ENCODE peak calls at places on chromosomes 6 and 20, in ten cellular contexts. One of them, this sample, is unnamed.

GRCh38 chr6:157879873-157880254 is 56.8 kb downstream of the SNX9 start:
- DNase-seq in T-helper 2 cell: no peak
- DNase-seq in GM18507: no peak
- DNase-seq in ovary: no peak
- DNase-seq in SK-N-SH: no peak
- DNase-seq in GM12865: peak
- DNase-seq in neural crest cell: no peak
- DNase-seq in foreskin fibroblast: no peak
- DNase-seq in T-helper 17 cell: no peak
- DNase-seq in WTC11: no peak
- DNase-seq in this sample: no peak

GRCh38 chr20:57790176-57790575 is 80.4 kb upstream of the PMEPA1 start:
- DNase-seq in T-helper 2 cell: no peak
- DNase-seq in GM18507: no peak
- DNase-seq in ovary: no peak
- DNase-seq in SK-N-SH: no peak
- DNase-seq in GM12865: no peak
- DNase-seq in neural crest cell: no peak
- DNase-seq in foreskin fibroblast: no peak
- DNase-seq in T-helper 17 cell: no peak
- DNase-seq in WTC11: no peak
- DNase-seq in this sample: no peak

GRCh38 chr6:155472886-155473285 is 17.2 kb upstream of the NOX3 start:
- DNase-seq in T-helper 2 cell: no peak
- DNase-seq in GM18507: no peak
- DNase-seq in ovary: no peak
- DNase-seq in SK-N-SH: no peak
- DNase-seq in GM12865: no peak
- DNase-seq in neural crest cell: no peak
- DNase-seq in foreskin fibroblast: no peak
- DNase-seq in T-helper 17 cell: no peak
- DNase-seq in WTC11: no peak
- DNase-seq in this sample: no peak

GRCh38 chr6:160121981-160122380 is 366 bp downstream of the SLC22A1 start:
- DNase-seq in T-helper 2 cell: no peak
- DNase-seq in GM18507: no peak
- DNase-seq in ovary: no peak
- DNase-seq in SK-N-SH: no peak
- DNase-seq in GM12865: no peak
- DNase-seq in neural crest cell: no peak
- DNase-seq in foreskin fibroblast: no peak
- DNase-seq in T-helper 17 cell: no peak
- DNase-seq in WTC11: no peak
- DNase-seq in this sample: no peak

GRCh38 chr20:24779166-24779565 is 169.9 kb upstream of the CST7 start:
- DNase-seq in T-helper 2 cell: no peak
- DNase-seq in GM18507: no peak
- DNase-seq in ovary: no peak
- DNase-seq in SK-N-SH: no peak
- DNase-seq in GM12865: no peak
- DNase-seq in neural crest cell: no peak
- DNase-seq in foreskin fibroblast: no peak
- DNase-seq in T-helper 17 cell: no peak
- DNase-seq in WTC11: no peak
- DNase-seq in this sample: no peak

GRCh38 chr20:62208061-62208804 is 11.8 kb downstream of the HRH3 start:
- DNase-seq in T-helper 2 cell: no peak
- DNase-seq in GM18507: no peak
- DNase-seq in ovary: no peak
- DNase-seq in SK-N-SH: no peak
- DNase-seq in GM12865: no peak
- DNase-seq in neural crest cell: no peak
- DNase-seq in foreskin fibroblast: no peak
- DNase-seq in T-helper 17 cell: no peak
- DNase-seq in WTC11: no peak
- DNase-seq in this sample: no peak

GRCh38 chr6:110682460-110682853 is 132.8 kb downstream of the CDK19 start:
- DNase-seq in T-helper 2 cell: peak
- DNase-seq in GM18507: peak
- DNase-seq in ovary: peak
- DNase-seq in SK-N-SH: peak
- DNase-seq in GM12865: peak
- DNase-seq in neural crest cell: peak
- DNase-seq in foreskin fibroblast: peak
- DNase-seq in T-helper 17 cell: no peak
- DNase-seq in WTC11: peak
- DNase-seq in this sample: peak

GRCh38 chr6:84411060-84411629 is 183.7 kb upstream of the CEP162 start:
- DNase-seq in T-helper 2 cell: no peak
- DNase-seq in GM18507: no peak
- DNase-seq in ovary: no peak
- DNase-seq in SK-N-SH: no peak
- DNase-seq in GM12865: no peak
- DNase-seq in neural crest cell: no peak
- DNase-seq in foreskin fibroblast: peak
- DNase-seq in T-helper 17 cell: no peak
- DNase-seq in WTC11: no peak
- DNase-seq in this sample: no peak

GRCh38 chr6:83884523-83884922 is 25.0 kb downstream of the CYB5R4 start:
- DNase-seq in T-helper 2 cell: no peak
- DNase-seq in GM18507: peak
- DNase-seq in ovary: no peak
- DNase-seq in SK-N-SH: peak
- DNase-seq in GM12865: peak
- DNase-seq in neural crest cell: no peak
- DNase-seq in foreskin fibroblast: peak
- DNase-seq in T-helper 17 cell: no peak
- DNase-seq in WTC11: no peak
- DNase-seq in this sample: no peak

GRCh38 chr6:105374010-105374420 is 28.9 kb downstream of the PREP start:
- DNase-seq in T-helper 2 cell: no peak
- DNase-seq in GM18507: no peak
- DNase-seq in ovary: no peak
- DNase-seq in SK-N-SH: no peak
- DNase-seq in GM12865: no peak
- DNase-seq in neural crest cell: no peak
- DNase-seq in foreskin fibroblast: peak
- DNase-seq in T-helper 17 cell: no peak
- DNase-seq in WTC11: no peak
- DNase-seq in this sample: no peak

GRCh38 chr20:14555676-14556075 is 218.3 kb upstream of the FLRT3 start:
- DNase-seq in T-helper 2 cell: no peak
- DNase-seq in GM18507: no peak
- DNase-seq in ovary: no peak
- DNase-seq in SK-N-SH: no peak
- DNase-seq in GM12865: no peak
- DNase-seq in neural crest cell: no peak
- DNase-seq in foreskin fibroblast: no peak
- DNase-seq in T-helper 17 cell: no peak
- DNase-seq in WTC11: no peak
- DNase-seq in this sample: no peak

GRCh38 chr6:116624036-116624805 is 7.9 kb downstream of the RSPH4A start:
- DNase-seq in T-helper 2 cell: no peak
- DNase-seq in GM18507: no peak
- DNase-seq in ovary: no peak
- DNase-seq in SK-N-SH: no peak
- DNase-seq in GM12865: no peak
- DNase-seq in neural crest cell: no peak
- DNase-seq in foreskin fibroblast: no peak
- DNase-seq in T-helper 17 cell: no peak
- DNase-seq in WTC11: no peak
- DNase-seq in this sample: no peak

GRCh38 chr20:44961868-44962267 is 1.7 kb upstream of the TOMM34 start:
- DNase-seq in T-helper 2 cell: no peak
- DNase-seq in GM18507: no peak
- DNase-seq in ovary: no peak
- DNase-seq in SK-N-SH: peak
- DNase-seq in GM12865: no peak
- DNase-seq in neural crest cell: no peak
- DNase-seq in foreskin fibroblast: peak
- DNase-seq in T-helper 17 cell: no peak
- DNase-seq in WTC11: no peak
- DNase-seq in this sample: peak

GRCh38 chr6:161195418-161195817 is 78.4 kb downstream of the AGPAT4 start:
- DNase-seq in T-helper 2 cell: no peak
- DNase-seq in GM18507: no peak
- DNase-seq in ovary: no peak
- DNase-seq in SK-N-SH: no peak
- DNase-seq in GM12865: no peak
- DNase-seq in neural crest cell: no peak
- DNase-seq in foreskin fibroblast: no peak
- DNase-seq in T-helper 17 cell: no peak
- DNase-seq in WTC11: no peak
- DNase-seq in this sample: no peak

GRCh38 chr6:131136021-131136847 is 967 bp downstream of the AKAP7 start:
- DNase-seq in T-helper 2 cell: no peak
- DNase-seq in GM18507: no peak
- DNase-seq in ovary: no peak
- DNase-seq in SK-N-SH: no peak
- DNase-seq in GM12865: no peak
- DNase-seq in neural crest cell: no peak
- DNase-seq in foreskin fibroblast: peak
- DNase-seq in T-helper 17 cell: no peak
- DNase-seq in WTC11: no peak
- DNase-seq in this sample: no peak

GRCh38 chr6:130394238-130394637 is 28.4 kb downstream of the TMEM200A start:
- DNase-seq in T-helper 2 cell: no peak
- DNase-seq in GM18507: no peak
- DNase-seq in ovary: no peak
- DNase-seq in SK-N-SH: no peak
- DNase-seq in GM12865: no peak
- DNase-seq in neural crest cell: no peak
- DNase-seq in foreskin fibroblast: no peak
- DNase-seq in T-helper 17 cell: no peak
- DNase-seq in WTC11: no peak
- DNase-seq in this sample: no peak

GRCh38 chr20:46434597-46434996 is 28.2 kb upstream of the ELMO2 start:
- DNase-seq in T-helper 2 cell: no peak
- DNase-seq in GM18507: no peak
- DNase-seq in ovary: no peak
- DNase-seq in SK-N-SH: peak
- DNase-seq in GM12865: no peak
- DNase-seq in neural crest cell: no peak
- DNase-seq in foreskin fibroblast: no peak
- DNase-seq in T-helper 17 cell: no peak
- DNase-seq in WTC11: no peak
- DNase-seq in this sample: peak

GRCh38 chr20:4534315-4534714 is 187.4 kb upstream of the PRND start:
- DNase-seq in T-helper 2 cell: no peak
- DNase-seq in GM18507: no peak
- DNase-seq in ovary: no peak
- DNase-seq in SK-N-SH: no peak
- DNase-seq in GM12865: no peak
- DNase-seq in neural crest cell: no peak
- DNase-seq in foreskin fibroblast: no peak
- DNase-seq in T-helper 17 cell: no peak
- DNase-seq in WTC11: no peak
- DNase-seq in this sample: no peak

GRCh38 chr6:108115598-108116058 is 41.1 kb upstream of the OSTM1 start:
- DNase-seq in T-helper 2 cell: no peak
- DNase-seq in GM18507: no peak
- DNase-seq in ovary: no peak
- DNase-seq in SK-N-SH: peak
- DNase-seq in GM12865: peak
- DNase-seq in neural crest cell: no peak
- DNase-seq in foreskin fibroblast: no peak
- DNase-seq in T-helper 17 cell: no peak
- DNase-seq in WTC11: peak
- DNase-seq in this sample: peak

GRCh38 chr6:15400572-15401004 is 154.7 kb downstream of the JARID2 start:
- DNase-seq in T-helper 2 cell: no peak
- DNase-seq in GM18507: no peak
- DNase-seq in ovary: peak
- DNase-seq in SK-N-SH: peak
- DNase-seq in GM12865: peak
- DNase-seq in neural crest cell: peak
- DNase-seq in foreskin fibroblast: no peak
- DNase-seq in T-helper 17 cell: no peak
- DNase-seq in WTC11: peak
- DNase-seq in this sample: peak

GRCh38 chr6:129141499-129141898 is 258.6 kb downstream of the LAMA2 start:
- DNase-seq in T-helper 2 cell: no peak
- DNase-seq in GM18507: no peak
- DNase-seq in ovary: no peak
- DNase-seq in SK-N-SH: no peak
- DNase-seq in GM12865: no peak
- DNase-seq in neural crest cell: no peak
- DNase-seq in foreskin fibroblast: peak
- DNase-seq in T-helper 17 cell: no peak
- DNase-seq in WTC11: no peak
- DNase-seq in this sample: no peak

GRCh38 chr20:17061721-17062120 is 165.1 kb upstream of the PCSK2 start:
- DNase-seq in T-helper 2 cell: no peak
- DNase-seq in GM18507: no peak
- DNase-seq in ovary: no peak
- DNase-seq in SK-N-SH: no peak
- DNase-seq in GM12865: no peak
- DNase-seq in neural crest cell: no peak
- DNase-seq in foreskin fibroblast: no peak
- DNase-seq in T-helper 17 cell: no peak
- DNase-seq in WTC11: no peak
- DNase-seq in this sample: no peak

GRCh38 chr20:695165-695866 is 19.7 kb upstream of the SCRT2 start:
- DNase-seq in T-helper 2 cell: no peak
- DNase-seq in GM18507: no peak
- DNase-seq in ovary: no peak
- DNase-seq in SK-N-SH: no peak
- DNase-seq in GM12865: no peak
- DNase-seq in neural crest cell: no peak
- DNase-seq in foreskin fibroblast: no peak
- DNase-seq in T-helper 17 cell: no peak
- DNase-seq in WTC11: no peak
- DNase-seq in this sample: no peak

GRCh38 chr20:18133962-18134361 is 3.7 kb upstream of the KAT14 start:
- DNase-seq in T-helper 2 cell: no peak
- DNase-seq in GM18507: no peak
- DNase-seq in ovary: no peak
- DNase-seq in SK-N-SH: no peak
- DNase-seq in GM12865: no peak
- DNase-seq in neural crest cell: no peak
- DNase-seq in foreskin fibroblast: no peak
- DNase-seq in T-helper 17 cell: no peak
- DNase-seq in WTC11: no peak
- DNase-seq in this sample: no peak

GRCh38 chr20:25571240-25571639 is 14.1 kb downstream of the NINL start:
- DNase-seq in T-helper 2 cell: no peak
- DNase-seq in GM18507: no peak
- DNase-seq in ovary: no peak
- DNase-seq in SK-N-SH: no peak
- DNase-seq in GM12865: no peak
- DNase-seq in neural crest cell: no peak
- DNase-seq in foreskin fibroblast: no peak
- DNase-seq in T-helper 17 cell: no peak
- DNase-seq in WTC11: no peak
- DNase-seq in this sample: no peak

GRCh38 chr6:68628156-68628555 is 6.9 kb upstream of the ADGRB3 start:
- DNase-seq in T-helper 2 cell: no peak
- DNase-seq in GM18507: no peak
- DNase-seq in ovary: no peak
- DNase-seq in SK-N-SH: no peak
- DNase-seq in GM12865: no peak
- DNase-seq in neural crest cell: no peak
- DNase-seq in foreskin fibroblast: no peak
- DNase-seq in T-helper 17 cell: no peak
- DNase-seq in WTC11: no peak
- DNase-seq in this sample: no peak

This sample was measured in BE2C.